ENCODE peak calls at places on chromosomes 1 and 21, in six cellular contexts. V is uterus, E is brain microvascular endothelial cell, S is IMR-90, F is hepatocyte, Z is left lung. Q is an unnamed sample.

GRCh38 chr1:21881250-21881649 is 55.9 kb downstream of the HSPG2 start:
- DNase-seq in V (no peak), F (no peak), Z (no peak), E (no peak), S (no peak), Q (no peak)

GRCh38 chr1:63698001-63698838 is 75.6 kb upstream of the ROR1 start:
- DNase-seq in V (no peak), S (peak), F (peak), E (peak), Z (peak), Q (no peak)

GRCh38 chr1:179800481-179800880 is 57.4 kb downstream of the FAM163A start:
- DNase-seq in F (no peak), E (no peak), S (no peak), Z (no peak), V (no peak), Q (no peak)

GRCh38 chr1:170893655-170894297 is 41.6 kb upstream of the MROH9 start:
- DNase-seq in Z (no peak), F (no peak), V (no peak), S (no peak), E (no peak), Q (no peak)

GRCh38 chr21:31132574-31133242 is 94.4 kb upstream of the KRTAP19-8 start:
- DNase-seq in V (no peak), Z (no peak), F (no peak), E (peak), S (peak), Q (no peak)

GRCh38 chr1:22737374-22738068 is 26.9 kb downstream of the EPHB2 start:
- DNase-seq in Z (no peak), S (no peak), E (no peak), V (no peak), F (no peak), Q (no peak)

GRCh38 chr1:84348240-84348555 is 46.7 kb downstream of the SAMD13 start:
- DNase-seq in E (peak), Z (no peak), S (peak), F (no peak), V (peak), Q (no peak)

GRCh38 chr1:150931773-150932172 is 5.6 kb downstream of the SETDB1 start:
- DNase-seq in S (peak), E (no peak), V (no peak), Z (no peak), F (no peak), Q (no peak)

GRCh38 chr1:201260236-201260591 is 23.1 kb upstream of the PKP1 start:
- DNase-seq in V (no peak), E (no peak), F (no peak), S (no peak), Z (no peak), Q (peak)

GRCh38 chr1:180954766-180955165 is 42.1 kb downstream of the KIAA1614 start:
- DNase-seq in Z (no peak), S (no peak), V (no peak), E (no peak), F (no peak), Q (no peak)

GRCh38 chr1:94033849-94034248 is 87.1 kb downstream of the ABCA4 start:
- DNase-seq in S (no peak), V (no peak), F (no peak), E (no peak), Z (no peak), Q (no peak)

GRCh38 chr1:208183977-208184901 is 59.9 kb downstream of the PLXNA2 start:
- DNase-seq in V (peak), F (peak), Z (peak), S (peak), E (peak), Q (no peak)

GRCh38 chr1:114320586-114320985 is 166.9 kb upstream of the SYT6 start:
- DNase-seq in Z (no peak), V (no peak), S (peak), F (no peak), E (peak), Q (no peak)

GRCh38 chr1:93346472-93346991 is 825 bp downstream of the DR1 start:
- DNase-seq in V (no peak), E (no peak), S (peak), Z (no peak), F (peak), Q (no peak)

GRCh38 chr1:199282910-199283309 is 644.1 kb downstream of the PTPRC start:
- DNase-seq in F (no peak), E (no peak), V (no peak), S (peak), Z (no peak), Q (no peak)

GRCh38 chr1:149849947-149850360 is 49.4 kb upstream of the BOLA1 start:
- DNase-seq in Z (no peak), S (no peak), F (peak), E (no peak), V (no peak), Q (no peak)

GRCh38 chr1:155834296-155834926 is 22.6 kb downstream of the GON4L start:
- DNase-seq in V (no peak), Z (no peak), E (peak), S (peak), F (no peak), Q (no peak)

GRCh38 chr1:221035680-221036153 is 156.5 kb downstream of the HLX start:
- DNase-seq in Z (no peak), E (peak), S (peak), F (no peak), V (no peak), Q (no peak)

GRCh38 chr1:35180776-35181374 is 12.1 kb downstream of the SFPQ start:
- DNase-seq in S (peak), E (peak), Z (no peak), F (no peak), V (no peak), Q (no peak)

GRCh38 chr1:211642870-211643269 is 32.6 kb downstream of the NEK2 start:
- DNase-seq in F (no peak), E (no peak), V (no peak), S (no peak), Z (no peak), Q (no peak)

GRCh38 chr1:170854677-170855076 is 80.7 kb upstream of the MROH9 start:
- DNase-seq in V (no peak), E (no peak), F (no peak), S (no peak), Z (no peak), Q (no peak)

GRCh38 chr1:227396539-227397355 is 78.5 kb upstream of the CDC42BPA start:
- DNase-seq in S (no peak), Z (no peak), V (no peak), E (no peak), F (no peak), Q (no peak)

GRCh38 chr1:154856049-154856448 is 14.0 kb downstream of the KCNN3 start:
- DNase-seq in F (no peak), S (no peak), V (peak), E (no peak), Z (no peak), Q (no peak)

GRCh38 chr1:116931016-116931918 is 21.6 kb downstream of the PTGFRN start:
- DNase-seq in F (no peak), E (no peak), S (no peak), Z (no peak), V (no peak), Q (no peak)

GRCh38 chr1:7942701-7943029 is 2.0 kb upstream of the TNFRSF9 start:
- DNase-seq in F (no peak), S (no peak), Z (no peak), E (no peak), V (no peak), Q (no peak)
- H3K27ac ChIP-seq in F (no peak), S (no peak), Z (peak), E (no peak), V (peak), Q (no peak)

DNA sequence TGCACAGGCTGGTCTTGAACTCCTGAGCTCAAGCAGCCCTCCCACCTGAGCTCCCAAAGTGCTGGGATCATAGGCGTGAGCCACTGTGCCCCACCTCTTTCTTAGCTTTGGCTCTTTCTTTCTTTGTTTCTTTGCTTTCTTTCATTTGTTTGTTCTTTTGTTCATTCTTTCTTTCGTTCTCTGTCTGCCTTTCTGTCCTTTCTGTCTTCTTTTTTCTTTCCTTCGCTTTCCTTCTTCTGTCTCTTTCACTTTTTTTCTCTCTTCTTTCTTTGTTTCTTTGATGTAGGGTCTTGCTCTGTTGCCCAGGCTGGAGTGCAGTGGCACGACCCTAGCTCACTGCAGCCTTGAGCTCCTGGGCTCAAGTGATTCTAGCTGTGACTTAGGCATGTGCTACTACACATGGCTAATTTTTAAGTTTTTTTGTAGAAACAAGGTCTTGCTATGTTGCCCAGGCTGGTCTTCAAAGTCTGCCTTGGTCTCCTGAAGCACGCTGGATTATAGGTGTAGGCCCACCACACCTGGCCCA is 18.9 kb downstream of the SOX13 start:
- DNase-seq in V (no peak), E (no peak), S (no peak), F (no peak), Z (no peak), Q (no peak)
- TF ChIP-seq CTCF in V (no peak), E (no peak), S (no peak), F (no peak), Z (no peak), Q (no peak)

GRCh38 chr1:204523605-204524215 is 7.5 kb downstream of the MDM4 start:
- DNase-seq in S (no peak), Z (no peak), V (no peak), F (peak), E (no peak), Q (no peak)
- H3K4me3 ChIP-seq in S (no peak), Z (no peak), V (no peak), F (no peak), E (no peak), Q (no peak)

DNA sequence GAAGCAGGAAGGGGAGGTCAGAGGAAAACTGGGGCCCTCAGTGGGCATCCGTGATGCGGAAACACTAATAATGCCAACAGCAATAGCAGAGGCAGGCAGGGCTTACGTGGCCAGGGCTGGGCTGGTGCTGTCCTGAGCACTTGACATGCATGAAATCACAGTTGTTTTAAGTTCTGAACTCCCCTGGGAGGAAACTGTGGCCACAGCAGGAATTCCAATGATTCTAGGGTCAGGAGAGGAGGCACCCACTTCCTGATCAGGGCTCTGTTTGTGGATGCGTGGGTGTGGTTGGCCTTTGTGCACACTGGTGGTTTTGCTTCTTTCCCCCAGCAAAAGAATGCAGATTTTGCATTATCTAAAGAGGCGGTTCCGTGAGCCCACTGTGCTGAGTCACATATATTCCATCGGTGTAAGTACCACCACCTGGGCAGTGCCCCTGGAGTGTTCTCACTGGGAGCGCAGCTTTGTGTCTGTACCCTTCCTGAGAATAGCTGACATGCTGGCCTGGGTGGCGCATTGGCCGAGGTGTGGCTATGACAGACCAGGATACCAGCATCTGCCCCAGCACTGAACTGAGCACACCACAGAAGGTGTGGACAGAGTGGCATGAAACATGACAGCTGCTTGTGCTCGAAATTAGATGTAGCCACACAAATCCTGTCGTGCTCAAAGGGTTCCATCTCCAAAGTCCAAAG is 71.0 kb downstream of the PDE9A start:
- DNase-seq in F (peak), S (peak), V (no peak), Z (no peak), E (peak), Q (peak)
- H3K27ac ChIP-seq in F (peak), S (peak), V (no peak), Z (peak), E (no peak), Q (peak)